ENCODE peak calls at places on chromosomes 5 and 9, in four cellular contexts. P is tibial artery, M is upper lobe of right lung, Q is suprapubic skin. N is an unnamed sample.

GRCh38 chr9:122032346-122032745 is 60.8 kb downstream of the TTLL11 start:
- DNase-seq in P (no peak), M (no peak), Q (no peak), N (no peak)

GRCh38 chr5:41852293-41852692 is 17.9 kb downstream of the OXCT1 start:
- DNase-seq in P (no peak), M (no peak), Q (no peak), N (no peak)

GRCh38 chr9:95061916-95062600 is 255.5 kb downstream of the FANCC start:
- DNase-seq in P (no peak), M (no peak), Q (no peak), N (no peak)

GRCh38 chr9:33809506-33809905 is 7.5 kb upstream of the UBE2R2 start:
- DNase-seq in P (no peak), M (no peak), Q (no peak), N (peak)

GRCh38 chr9:136769710-136770191 is 5.4 kb upstream of the LCN15 start:
- DNase-seq in P (peak), M (peak), Q (no peak), N (no peak)

GRCh38 chr9:131366745-131367401 is 27.0 kb upstream of the PRRC2B start:
- DNase-seq in P (no peak), M (no peak), Q (no peak), N (peak)

GRCh38 chr9:8143677-8144076 is 344.1 kb upstream of the DMAC1 start:
- DNase-seq in P (no peak), M (no peak), Q (no peak), N (no peak)

GRCh38 chr9:119234636-119235035 is 134.6 kb downstream of the BRINP1 start:
- DNase-seq in P (no peak), M (no peak), Q (no peak), N (no peak)

GRCh38 chr5:167643616-167644015 is 647.8 kb upstream of the WWC1 start:
- DNase-seq in P (no peak), M (no peak), Q (no peak), N (peak)

GRCh38 chr9:110183208-110184145 is 24.5 kb downstream of the C9orf152 start:
- DNase-seq in P (no peak), M (no peak), Q (no peak), N (peak)

GRCh38 chr5:41325074-41325473 is 111.7 kb upstream of the C6 start:
- DNase-seq in P (no peak), M (no peak), Q (no peak), N (no peak)

GRCh38 chr5:110925398-110925797 is 146.1 kb upstream of the TSLP start:
- DNase-seq in P (no peak), M (no peak), Q (no peak), N (peak)

GRCh38 chr9:134624119-134624826 is 17.3 kb upstream of the COL5A1 start:
- DNase-seq in P (peak), M (peak), Q (peak), N (peak)

GRCh38 chr9:121323449-121324151 is 46.5 kb downstream of the STOM start:
- DNase-seq in P (no peak), M (no peak), Q (no peak), N (no peak)

GRCh38 chr5:151632524-151632923 is 41.4 kb upstream of the FAT2 start:
- DNase-seq in P (no peak), M (no peak), Q (no peak), N (no peak)

GRCh38 chr5:76733049-76733417 is 17.1 kb downstream of the F2R start:
- DNase-seq in P (no peak), M (no peak), Q (no peak), N (no peak)

GRCh38 chr9:70525553-70525952 is 111.1 kb upstream of the KLF9 start:
- DNase-seq in P (no peak), M (no peak), Q (no peak), N (peak)

GRCh38 chr5:137954131-137954879 is 65.0 kb downstream of the PKD2L2 start:
- DNase-seq in P (no peak), M (no peak), Q (no peak), N (peak)

GRCh38 chr9:132662152-132662945 is 7.4 kb downstream of the DDX31 start:
- DNase-seq in P (no peak), M (no peak), Q (no peak), N (no peak)

GRCh38 chr5:61969347-61969746 is 336.7 kb upstream of the KIF2A start:
- DNase-seq in P (no peak), M (no peak), Q (no peak), N (peak)

GRCh38 chr9:115930472-115930871 is 223.1 kb upstream of the PAPPA start:
- DNase-seq in P (no peak), M (no peak), Q (no peak), N (no peak)

GRCh38 chr5:176162206-176162605 is 76.0 kb upstream of the SIMC1 start:
- DNase-seq in P (no peak), M (no peak), Q (no peak), N (no peak)

GRCh38 chr5:63822633-63823032 is 139.6 kb downstream of the HTR1A start:
- DNase-seq in P (no peak), M (no peak), Q (no peak), N (peak)

GRCh38 chr9:91770229-91770628 is 179.8 kb downstream of the ROR2 start:
- DNase-seq in P (no peak), M (no peak), Q (no peak), N (no peak)

GRCh38 chr5:164191240-164191639 is 685.8 kb downstream of the MAT2B start:
- DNase-seq in P (no peak), M (no peak), Q (no peak), N (no peak)

GRCh38 chr5:67154518-67155206 is 41.9 kb downstream of the CD180 start:
- DNase-seq in P (no peak), M (no peak), Q (no peak), N (no peak)

DNA sequence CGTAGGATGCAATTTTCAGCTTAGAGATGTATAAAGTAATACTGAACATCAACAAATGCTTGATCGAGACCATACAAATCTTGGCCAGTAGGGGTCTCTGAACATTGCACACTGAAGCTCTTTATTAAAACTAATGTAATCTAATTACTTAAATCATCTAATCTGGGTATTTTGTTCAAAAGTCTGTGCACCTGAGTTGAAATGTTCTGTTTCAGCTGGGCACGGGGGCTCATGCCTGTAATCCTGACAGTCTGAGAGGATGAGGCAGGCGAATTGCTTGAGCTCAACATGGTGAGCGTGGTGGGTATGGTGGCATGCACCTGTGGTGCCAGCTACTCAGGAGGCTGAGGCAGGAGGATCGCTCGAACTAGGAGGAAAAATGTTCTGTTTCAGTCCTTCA is 41.0 kb downstream of the ESM1 start:
- DNase-seq in P (no peak), M (no peak), Q (no peak), N (peak)
- TF ChIP-seq CTCF in P (peak), M (peak), Q (peak), N (peak)

GRCh38 chr5:165805756-165806155 is 2300.3 kb downstream of the MAT2B start:
- DNase-seq in P (no peak), M (no peak), Q (no peak), N (no peak)
- H3K4me3 ChIP-seq in P (no peak), M (no peak), Q (no peak), N (no peak)

GRCh38 chr5:181223729-181224389 is 778 bp downstream of the TRIM41 start:
- DNase-seq in P (no peak), M (peak), Q (peak), N (peak)

GRCh38 chr5:181221792-181222629 is 1.1 kb upstream of the TRIM41 start:
- DNase-seq in P (peak), M (peak), Q (peak), N (peak)

GRCh38 chr5:181224390-181225234 is 1.5 kb downstream of the TRIM41 start:
- DNase-seq in P (peak), M (no peak), Q (no peak), N (no peak)

GRCh38 chr5:181222630-181223040 is 446 bp upstream of the TRIM41 start:
- DNase-seq in P (no peak), M (no peak), Q (no peak), N (peak)

GRCh38 chr5:181223041-181223728 is at the start of gene TRIM41:
- DNase-seq in P (peak), M (peak), Q (peak), N (peak)
- TF ChIP-seq CTCF in P (no peak), M (no peak), Q (no peak), N (peak)

GRCh38 chr5:55441107-55441771 is 93.5 kb downstream of the PLPP1 start:
- DNase-seq in P (no peak), M (no peak), Q (no peak), N (no peak)

GRCh38 chr5:55440188-55440646 is 94.5 kb downstream of the PLPP1 start:
- DNase-seq in P (no peak), M (no peak), Q (no peak), N (peak)

GRCh38 chr5:55438931-55439477 is 95.8 kb downstream of the PLPP1 start:
- DNase-seq in P (peak), M (no peak), Q (no peak), N (peak)

GRCh38 chr5:55437452-55437851 is 97.3 kb downstream of the PLPP1 start:
- DNase-seq in P (no peak), M (no peak), Q (no peak), N (no peak)

GRCh38 chr5:55437859-55438206 is 96.9 kb downstream of the PLPP1 start:
- DNase-seq in P (no peak), M (no peak), Q (no peak), N (no peak)
- H3K4me3 ChIP-seq in P (peak), M (no peak), Q (no peak), N (peak)

GRCh38 chr9:21392270-21392669 is 7.1 kb upstream of the IFNA2 start:
- DNase-seq in P (no peak), M (no peak), Q (no peak), N (peak)
- TF ChIP-seq CTCF in P (no peak), M (no peak), Q (peak), N (peak)

GRCh38 chr9:35656841-35657326 is 935 bp downstream of the RMRP start:
- DNase-seq in P (peak), M (no peak), Q (no peak), N (no peak)
- H3K4me3 ChIP-seq in P (peak), M (peak), Q (peak), N (peak)

GRCh38 chr9:114138537-114138936 is 16.8 kb upstream of the COL27A1 start:
- DNase-seq in P (no peak), M (no peak), Q (no peak), N (peak)
- TF ChIP-seq CTCF in P (no peak), M (no peak), Q (no peak), N (no peak)